ENCODE peak calls at places on chromosomes 12 and 14, in nine cellular contexts. S, G, L, N, H, V, C, I and W are unnamed samples.

GRCh38 chr12:50734409-50735263 is 29.3 kb upstream of the ATF1 start:
- DNase-seq in S (no peak), G (no peak), L (peak), N (peak), H (no peak), V (peak), C (no peak), I (peak), W (no peak)

GRCh38 chr12:25276199-25276937 is 25.6 kb upstream of the KRAS start:
- DNase-seq in S (no peak), G (no peak), L (no peak), N (peak), H (peak), V (no peak), C (peak), I (no peak), W (no peak)

GRCh38 chr12:113473942-113474341 is 2.3 kb upstream of the LHX5 start:
- DNase-seq in S (no peak), G (no peak), L (no peak), N (no peak), H (no peak), V (no peak), C (no peak), I (no peak), W (no peak)

GRCh38 chr12:10582704-10583103 is 30.7 kb downstream of the MAGOHB start:
- DNase-seq in S (no peak), G (no peak), L (no peak), N (no peak), H (no peak), V (no peak), C (no peak), I (no peak), W (no peak)

GRCh38 chr12:68263366-68263765 is 10.0 kb upstream of the IL22 start:
- DNase-seq in S (no peak), G (no peak), L (no peak), N (no peak), H (no peak), V (no peak), C (no peak), I (no peak), W (no peak)

GRCh38 chr14:78291958-78292357 is 121.8 kb downstream of the NRXN3 start:
- DNase-seq in S (no peak), G (no peak), L (no peak), N (no peak), H (no peak), V (no peak), C (no peak), I (peak), W (no peak)

GRCh38 chr12:115979851-115980250 is 297.6 kb downstream of the MED13L start:
- DNase-seq in S (no peak), G (no peak), L (no peak), N (no peak), H (no peak), V (no peak), C (no peak), I (no peak), W (no peak)

GRCh38 chr12:124428136-124428791 is 133.4 kb downstream of the RFLNA start:
- DNase-seq in S (peak), G (no peak), L (no peak), N (peak), H (no peak), V (no peak), C (peak), I (no peak), W (no peak)

GRCh38 chr12:111756196-111756595 is 10.5 kb upstream of the ALDH2 start:
- DNase-seq in S (no peak), G (no peak), L (no peak), N (no peak), H (no peak), V (no peak), C (no peak), I (no peak), W (no peak)

GRCh38 chr12:1857821-1858220 is 37.5 kb downstream of the LRTM2 start:
- DNase-seq in S (no peak), G (no peak), L (no peak), N (no peak), H (no peak), V (no peak), C (no peak), I (no peak), W (no peak)

GRCh38 chr14:91149462-91149861 is 35.6 kb downstream of the DGLUCY start:
- DNase-seq in S (no peak), G (no peak), L (no peak), N (peak), H (no peak), V (no peak), C (peak), I (no peak), W (no peak)

GRCh38 chr14:78238141-78238540 is 68.0 kb downstream of the NRXN3 start:
- DNase-seq in S (no peak), G (no peak), L (no peak), N (no peak), H (no peak), V (no peak), C (no peak), I (no peak), W (no peak)

GRCh38 chr12:78636253-78636855 is 228.2 kb upstream of the SYT1 start:
- DNase-seq in S (no peak), G (no peak), L (no peak), N (peak), H (no peak), V (no peak), C (no peak), I (no peak), W (no peak)

GRCh38 chr12:94148841-94149780 is 734 bp downstream of the PLXNC1 start:
- DNase-seq in S (peak), G (no peak), L (peak), N (peak), H (peak), V (no peak), C (no peak), I (peak), W (peak)

GRCh38 chr12:115261249-115261648 is 577.3 kb upstream of the TBX3 start:
- DNase-seq in S (no peak), G (no peak), L (no peak), N (no peak), H (no peak), V (no peak), C (no peak), I (no peak), W (no peak)

GRCh38 chr12:124626841-124627502 is 59.6 kb upstream of the NCOR2 start:
- DNase-seq in S (peak), G (no peak), L (no peak), N (no peak), H (no peak), V (no peak), C (no peak), I (no peak), W (no peak)

GRCh38 chr14:99735189-99736135 is 51.4 kb downstream of the CYP46A1 start:
- DNase-seq in S (no peak), G (peak), L (no peak), N (no peak), H (peak), V (no peak), C (no peak), I (no peak), W (no peak)

GRCh38 chr12:3869860-3870259 is 3.3 kb downstream of the PARP11 start:
- DNase-seq in S (no peak), G (no peak), L (no peak), N (no peak), H (no peak), V (no peak), C (no peak), I (no peak), W (no peak)

GRCh38 chr14:104154246-104154645 is 15.9 kb downstream of the KIF26A start:
- DNase-seq in S (no peak), G (no peak), L (no peak), N (no peak), H (no peak), V (no peak), C (no peak), I (no peak), W (no peak)

GRCh38 chr12:99553461-99553860 is 94.1 kb upstream of the GARIN6 start:
- DNase-seq in S (no peak), G (no peak), L (no peak), N (no peak), H (no peak), V (no peak), C (no peak), I (no peak), W (no peak)

GRCh38 chr14:45198551-45198950 is 54.5 kb downstream of the MIS18BP1 start:
- DNase-seq in S (no peak), G (no peak), L (no peak), N (no peak), H (no peak), V (no peak), C (no peak), I (no peak), W (no peak)

GRCh38 chr12:6960291-6961277 is 9.4 kb downstream of the PTPN6 start:
- DNase-seq in S (peak), G (no peak), L (no peak), N (peak), H (peak), V (no peak), C (no peak), I (peak), W (no peak)

GRCh38 chr12:53053223-53054111 is 3.6 kb downstream of the TNS2 start:
- DNase-seq in S (peak), G (peak), L (peak), N (peak), H (peak), V (no peak), C (no peak), I (no peak), W (no peak)

GRCh38 chr14:93648440-93649168 is 139.7 kb downstream of the PRIMA1 start:
- DNase-seq in S (no peak), G (no peak), L (peak), N (peak), H (no peak), V (no peak), C (no peak), I (no peak), W (no peak)

GRCh38 chr14:52729925-52730707 is at the start of gene STYX:
- DNase-seq in S (peak), G (peak), L (peak), N (peak), H (peak), V (peak), C (peak), I (peak), W (peak)
- TF ChIP-seq CTCF in S (peak), G (no peak), L (no peak), N (no peak), H (peak), V (no peak), C (no peak), I (no peak), W (peak)

GRCh38 chr12:14896477-14897184 is 11.0 kb upstream of the MGP start:
- DNase-seq in S (no peak), G (no peak), L (no peak), N (no peak), H (no peak), V (no peak), C (peak), I (no peak), W (no peak)

GRCh38 chr12:14893471-14894250 is 8.0 kb upstream of the MGP start:
- DNase-seq in S (peak), G (no peak), L (no peak), N (no peak), H (no peak), V (no peak), C (no peak), I (no peak), W (no peak)

DNA sequence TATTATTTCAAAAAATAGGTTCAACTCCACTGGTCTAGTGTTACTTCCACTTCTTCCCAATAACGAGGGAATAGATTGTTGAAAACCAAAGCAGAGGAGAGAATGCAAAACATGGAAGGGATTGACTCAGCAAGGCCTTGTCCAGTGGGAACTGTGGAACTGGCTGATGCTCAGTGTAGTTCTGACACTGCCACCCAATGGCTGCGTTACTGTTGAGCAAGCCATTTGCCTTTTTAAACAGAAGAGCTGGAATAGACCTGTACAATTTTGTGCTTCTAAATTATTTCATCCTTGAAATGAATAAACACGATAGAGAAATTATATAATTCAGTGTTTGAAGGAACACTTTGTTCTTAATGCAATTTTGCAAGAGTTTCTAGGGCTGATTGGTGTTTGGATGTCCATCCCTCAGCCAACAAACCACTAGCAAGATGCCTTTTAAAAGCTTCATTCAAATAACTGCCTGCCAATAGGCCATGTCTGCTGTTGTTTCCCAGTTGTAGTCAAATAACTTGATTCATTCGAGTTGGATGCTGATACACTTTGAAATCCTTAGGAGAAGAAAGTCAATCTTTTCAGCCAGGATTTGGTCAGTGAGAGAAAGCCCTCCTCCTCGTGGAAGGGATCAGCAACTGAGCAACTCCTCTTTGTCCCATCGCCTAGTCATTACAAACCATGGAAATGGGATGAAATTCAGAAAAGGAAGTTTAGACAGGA is 7.2 kb upstream of the MGP start:
- DNase-seq in S (peak), G (no peak), L (no peak), N (peak), H (no peak), V (no peak), C (no peak), I (no peak), W (no peak)
- TF ChIP-seq CTCF in S (no peak), G (no peak), L (no peak), N (no peak), H (no peak), V (no peak), C (no peak), I (no peak), W (no peak)

DNA sequence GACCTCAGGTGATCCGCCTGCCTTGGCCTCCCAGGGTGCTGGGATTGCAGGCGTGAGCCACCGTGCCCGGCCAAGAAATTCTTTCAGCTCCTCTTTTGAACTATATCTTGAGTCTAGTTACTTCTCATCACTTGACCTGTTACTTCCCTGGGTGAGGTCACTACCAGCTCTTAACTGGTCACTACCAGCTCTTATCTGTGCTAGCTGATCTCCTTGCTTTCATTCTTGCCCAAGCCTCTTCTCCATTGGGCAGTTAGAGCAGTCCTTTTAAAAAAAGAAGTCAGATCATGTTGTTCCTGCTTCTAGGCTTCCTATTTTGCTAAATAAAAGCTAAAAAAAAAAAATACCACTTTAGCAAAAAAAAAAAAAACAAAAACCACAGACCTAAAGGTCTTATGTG is 63.4 kb downstream of the RAD51B start:
- DNase-seq in S (no peak), G (no peak), L (no peak), N (peak), H (no peak), V (no peak), C (no peak), I (no peak), W (no peak)
- TF ChIP-seq CTCF in S (no peak), G (no peak), L (no peak), N (no peak), H (no peak), V (no peak), C (no peak), I (no peak), W (no peak)

GRCh38 chr12:26833692-26834168 is 736 bp upstream of the ITPR2 start:
- DNase-seq in S (peak), G (peak), L (peak), N (peak), H (peak), V (peak), C (no peak), I (peak), W (no peak)
- TF ChIP-seq CTCF in S (no peak), G (no peak), L (no peak), N (no peak), H (no peak), V (no peak), C (no peak), I (no peak), W (no peak)

DNA sequence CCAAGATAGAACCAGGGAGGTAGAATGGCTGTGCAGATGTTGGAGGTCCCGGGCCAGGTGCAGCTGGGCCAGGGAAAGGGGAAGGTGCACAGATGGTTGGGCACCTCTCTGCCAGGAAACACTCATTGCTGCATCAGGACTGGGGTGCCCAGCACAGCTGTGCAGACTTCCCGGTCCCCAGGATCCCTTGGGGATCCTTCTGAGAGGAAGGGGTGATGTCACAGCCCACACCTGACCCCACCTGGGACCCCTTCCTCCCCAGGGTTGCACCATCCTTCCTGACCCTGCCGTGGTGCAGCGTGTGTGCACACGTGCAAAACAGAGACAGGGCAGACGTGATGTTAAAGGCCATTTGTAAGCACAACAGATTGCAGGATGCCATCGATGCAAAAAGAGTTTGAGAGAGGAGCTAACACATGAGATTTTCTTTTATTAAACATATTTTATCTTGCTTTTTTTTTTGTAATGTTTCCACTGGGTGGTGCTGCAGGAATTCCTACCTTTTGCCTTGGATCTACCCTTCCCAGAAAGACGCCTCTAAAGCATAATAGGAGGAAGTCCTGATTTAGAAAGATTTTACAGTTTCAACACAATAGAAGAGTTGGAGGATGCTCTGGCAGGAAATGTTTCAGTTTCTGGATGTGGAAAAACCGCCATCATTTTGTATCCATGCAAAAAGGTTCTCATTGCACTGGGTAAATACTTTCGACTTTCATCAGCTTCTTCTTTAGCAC is 14.8 kb downstream of the ELK3 start:
- DNase-seq in S (no peak), G (no peak), L (no peak), N (no peak), H (no peak), V (no peak), C (no peak), I (no peak), W (no peak)
- TF ChIP-seq CTCF in S (no peak), G (no peak), L (no peak), N (no peak), H (no peak), V (no peak), C (peak), I (no peak), W (no peak)